ENCODE peak calls at places on chromosomes 4 and X, in six cellular contexts. H is brain microvascular endothelial cell, B is GM23338, I is posterior cingulate gyrus, J is AG10803, R is lower lobe of right lung. O is an unnamed sample.

GRCh38 chr4:2246384-2247127 is 4.6 kb upstream of the HAUS3 start:
- DNase-seq in H (no peak), B (no peak), I (no peak), J (no peak), R (peak; percentile 36), O (no peak)

GRCh38 chr4:113849771-113850170 is 88.2 kb upstream of the CAMK2D start:
- DNase-seq in H (no peak), B (no peak), I (no peak), J (peak; percentile 35), R (no peak), O (no peak)

GRCh38 chr4:36189511-36190226 is 54.6 kb downstream of the ARAP2 start:
- DNase-seq in H (no peak), B (no peak), I (no peak), J (no peak), R (no peak), O (no peak)

GRCh38 chr4:47930971-47931804 is 16.8 kb upstream of the NFXL1 start:
- DNase-seq in H (peak; percentile 49), B (no peak), I (no peak), J (peak; percentile 48), R (no peak), O (peak; percentile 45)

GRCh38 chr4:128571747-128572146 is 237.8 kb upstream of the JADE1 start:
- DNase-seq in H (peak; percentile 94), B (no peak), I (no peak), J (peak; percentile 90), R (no peak), O (peak; percentile 90)

GRCh38 chrX:128623361-128623760 is 571.2 kb upstream of the ACTRT1 start:
- DNase-seq in H (no peak), B (no peak), I (no peak), J (no peak), R (no peak), O (no peak)

GRCh38 chr4:15374697-15375096 is 53.1 kb upstream of the C1QTNF7 start:
- DNase-seq in H (no peak), B (no peak), I (no peak), J (no peak), R (no peak), O (no peak)

GRCh38 chr4:170743633-170744032 is 653.9 kb upstream of the AADAT start:
- DNase-seq in H (no peak), B (no peak), I (no peak), J (no peak), R (peak; percentile 27), O (no peak)